ENCODE peak calls at places on chromosomes 7 and 10, in ten cellular contexts. T is fibroblast of lung, Q is fibroblast of mammary gland, S is RWPE1, C is brain microvascular endothelial cell, E is endothelial cell, I is neural crest cell, H is uterus, R is GM10248, Y is cardiac muscle cell. W is an unnamed sample.

GRCh38 chr7:132066776-132067175 is 509.5 kb downstream of the PLXNA4 start:
- DNase-seq in Q (peak), T (peak), H (peak), E (no peak), S (no peak), Y (peak), C (peak), R (no peak), I (no peak), W (no peak)

GRCh38 chr10:79159785-79160184 is 91.0 kb downstream of the ZMIZ1 start:
- DNase-seq in T (peak), I (no peak), R (no peak), Y (peak), S (no peak), Q (peak), E (no peak), H (peak), C (peak), W (no peak)

GRCh38 chr7:129103561-129104324 is 40.8 kb upstream of the TSPAN33 start:
- DNase-seq in R (no peak), T (peak), E (no peak), C (no peak), I (no peak), Q (no peak), Y (no peak), S (no peak), H (no peak), W (no peak)

GRCh38 chr7:142670504-142670903 is 78.8 kb upstream of the PRSS1 start:
- DNase-seq in E (no peak), Q (no peak), Y (no peak), C (no peak), I (no peak), R (no peak), T (no peak), H (no peak), S (no peak), W (no peak)

GRCh38 chr10:66045859-66046258 is 880.0 kb upstream of the LRRTM3 start:
- DNase-seq in Y (no peak), Q (no peak), T (no peak), C (no peak), S (no peak), E (no peak), R (no peak), H (no peak), I (no peak), W (no peak)

GRCh38 chr7:512541-513311 is 6.9 kb downstream of the PDGFA start:
- DNase-seq in I (no peak), C (no peak), H (peak), R (no peak), Q (no peak), S (no peak), Y (no peak), T (peak), E (no peak), W (no peak)

GRCh38 chr10:52394246-52394645 is 80.2 kb downstream of the DKK1 start:
- DNase-seq in Q (peak), C (no peak), Y (no peak), I (no peak), T (no peak), S (no peak), R (no peak), E (no peak), H (no peak), W (no peak)

GRCh38 chr10:101291254-101292193 is 62.3 kb upstream of the LBX1 start:
- DNase-seq in I (peak), R (peak), E (peak), Y (peak), C (peak), Q (peak), H (peak), T (no peak), S (peak), W (peak)

GRCh38 chr7:23333671-23334246 is 34.6 kb downstream of the MALSU1 start:
- DNase-seq in T (peak), Y (peak), Q (peak), C (peak), I (no peak), E (no peak), S (peak), R (no peak), H (peak), W (no peak)

GRCh38 chr10:96650958-96651357 is 64.1 kb upstream of the TM9SF3 start:
- DNase-seq in R (no peak), E (no peak), Q (no peak), S (no peak), H (no peak), I (no peak), C (no peak), T (no peak), Y (no peak), W (no peak)

GRCh38 chr10:114825513-114826253 is 4.1 kb downstream of the FHIP2A start:
- DNase-seq in C (peak), H (no peak), I (no peak), Y (peak), Q (peak), S (no peak), T (peak), E (no peak), R (peak), W (no peak)

GRCh38 chr7:141654551-141654950 is 47.4 kb downstream of the DENND11 start:
- DNase-seq in C (peak), T (peak), H (no peak), I (peak), R (peak), S (peak), Y (peak), E (peak), Q (peak), W (peak)

GRCh38 chr7:114048386-114049235 is 129.8 kb upstream of the PPP1R3A start:
- DNase-seq in I (no peak), S (peak), E (no peak), H (no peak), Y (peak), T (peak), C (peak), Q (peak), R (no peak), W (no peak)

GRCh38 chr7:152647-153046 is 39.7 kb upstream of the FAM20C start:
- DNase-seq in I (no peak), T (no peak), C (no peak), E (no peak), S (no peak), Y (no peak), Q (no peak), H (no peak), R (no peak), W (no peak)

GRCh38 chr10:43067391-43068135 is 9.3 kb upstream of the RET start:
- DNase-seq in H (no peak), I (no peak), Y (no peak), R (no peak), E (no peak), Q (no peak), T (no peak), C (no peak), S (no peak), W (no peak)

GRCh38 chr7:100803398-100804161 is 23.7 kb downstream of the EPHB4 start:
- DNase-seq in I (peak), S (peak), H (peak), R (peak), Q (peak), Y (peak), E (peak), T (peak), C (peak), W (peak)

GRCh38 chr10:133123746-133124356 is 36.1 kb downstream of the ADGRA1 start:
- DNase-seq in C (no peak), Y (no peak), H (no peak), S (no peak), Q (no peak), I (no peak), R (no peak), E (no peak), T (no peak), W (no peak)

GRCh38 chr10:130194194-130194990 is 58.2 kb downstream of the GLRX3 start:
- DNase-seq in Y (no peak), T (peak), E (no peak), C (no peak), S (no peak), R (no peak), H (no peak), Q (no peak), I (no peak), W (no peak)

GRCh38 chr7:41685684-41686083 is 17.2 kb downstream of the INHBA start:
- DNase-seq in Q (peak), E (no peak), H (no peak), Y (no peak), C (no peak), I (no peak), R (no peak), S (no peak), T (peak), W (no peak)

GRCh38 chr10:18446205-18446604 is 205.2 kb downstream of the NSUN6 start:
- DNase-seq in Q (no peak), I (no peak), Y (no peak), C (no peak), E (no peak), H (no peak), T (no peak), R (no peak), S (no peak), W (no peak)

GRCh38 chr7:25391295-25391861 is 163.1 kb upstream of the NPVF start:
- DNase-seq in S (peak), I (no peak), H (no peak), E (no peak), Y (peak), C (peak), T (peak), R (no peak), Q (peak), W (no peak)

GRCh38 chr10:98307916-98308315 is 39.9 kb upstream of the LOXL4 start:
- DNase-seq in I (no peak), T (peak), C (no peak), E (no peak), S (no peak), Y (no peak), H (no peak), Q (no peak), R (no peak), W (no peak)

GRCh38 chr7:100691676-100692577 is 2.1 kb downstream of the GIGYF1 start:
- DNase-seq in S (peak), Q (peak), T (peak), C (peak), E (peak), I (peak), R (peak), H (peak), Y (peak), W (peak)

GRCh38 chr10:96618648-96619047 is 31.8 kb upstream of the TM9SF3 start:
- DNase-seq in C (no peak), Q (no peak), R (no peak), Y (peak), T (peak), I (no peak), H (peak), E (no peak), S (no peak), W (no peak)

GRCh38 chr10:16521311-16522016 is at the start of gene C1QL3:
- DNase-seq in T (peak), E (peak), C (no peak), I (peak), S (no peak), Q (peak), R (peak), Y (peak), H (no peak), W (peak)

GRCh38 chr7:106914018-106914607 is 49.0 kb downstream of the PIK3CG start:
- DNase-seq in I (no peak), T (no peak), E (no peak), H (no peak), R (no peak), S (no peak), Q (peak), Y (peak), C (no peak), W (no peak)

GRCh38 chr10:126135177-126135576 is 238.8 kb downstream of the FANK1 start:
- DNase-seq in R (no peak), T (no peak), Y (peak), Q (peak), C (no peak), E (no peak), I (no peak), H (no peak), S (no peak), W (no peak)

GRCh38 chr7:100465702-100466311 is 1.7 kb upstream of the SPACDR start:
- DNase-seq in Q (peak), T (peak), H (peak), I (no peak), R (peak), E (peak), C (peak), Y (peak), S (peak), W (peak)

GRCh38 chr10:11527700-11528255 is 83.7 kb downstream of the USP6NL start:
- DNase-seq in R (no peak), T (no peak), I (no peak), E (no peak), Q (no peak), H (no peak), S (no peak), Y (no peak), C (no peak), W (no peak)

GRCh38 chr7:41045556-41046123 is 657.2 kb downstream of the INHBA start:
- DNase-seq in I (no peak), R (no peak), Y (no peak), T (no peak), C (no peak), Q (no peak), H (no peak), E (no peak), S (peak), W (no peak)

GRCh38 chr10:68261132-68261856 is 29.4 kb upstream of the ATOH7 start:
- DNase-seq in T (no peak), R (no peak), Q (no peak), Y (peak), E (no peak), I (no peak), H (no peak), C (no peak), S (no peak), W (no peak)

GRCh38 chr10:36211856-36212255 is 569.8 kb upstream of the FZD8 start:
- DNase-seq in Q (no peak), C (no peak), R (no peak), T (no peak), E (no peak), Y (no peak), I (no peak), S (no peak), H (no peak), W (no peak)

GRCh38 chr10:35690534-35690933 is 48.4 kb upstream of the FZD8 start:
- DNase-seq in C (no peak), I (no peak), H (no peak), E (no peak), Y (no peak), S (no peak), T (no peak), Q (no peak), R (no peak), W (no peak)

GRCh38 chr10:88986549-88987242 is 3.9 kb upstream of the FAS start:
- DNase-seq in I (no peak), T (no peak), S (peak), Q (peak), Y (peak), R (peak), H (no peak), E (no peak), C (peak), W (peak)

GRCh38 chr10:132931258-132931657 is 11.1 kb downstream of the CFAP46 start:
- DNase-seq in S (no peak), E (no peak), R (no peak), I (no peak), Q (no peak), C (no peak), Y (peak), T (no peak), H (no peak), W (no peak)

GRCh38 chr7:50591480-50592438 is 26.6 kb upstream of the DDC start:
- DNase-seq in I (no peak), S (no peak), H (no peak), T (no peak), C (no peak), R (no peak), E (no peak), Y (no peak), Q (no peak), W (no peak)

GRCh38 chr10:79928028-79928583 is 20.8 kb downstream of the SFTPD start:
- DNase-seq in H (no peak), I (no peak), Q (no peak), C (no peak), Y (no peak), S (no peak), T (no peak), R (no peak), E (no peak), W (no peak)

GRCh38 chr7:75987805-75988630 is 6.4 kb downstream of the TMEM120A start:
- DNase-seq in I (no peak), C (no peak), S (no peak), Y (no peak), H (peak), E (no peak), T (no peak), Q (no peak), R (no peak), W (no peak)

GRCh38 chr7:121080913-121081326 is 92.4 kb downstream of the CPED1 start:
- DNase-seq in Y (no peak), E (no peak), R (no peak), H (no peak), S (no peak), T (no peak), Q (no peak), C (no peak), I (no peak), W (no peak)

GRCh38 chr7:121080257-121080912 is 91.9 kb downstream of the CPED1 start:
- DNase-seq in E (no peak), H (no peak), I (no peak), Y (no peak), C (no peak), Q (peak), R (no peak), S (no peak), T (no peak), W (no peak)

GRCh38 chr7:121078701-121079227 is 90.3 kb downstream of the CPED1 start:
- DNase-seq in Y (no peak), E (no peak), I (no peak), T (no peak), C (no peak), Q (no peak), H (no peak), S (no peak), R (no peak), W (no peak)

GRCh38 chr7:121081327-121081936 is 92.9 kb downstream of the CPED1 start:
- DNase-seq in S (peak), R (peak), I (no peak), Y (peak), T (peak), Q (peak), C (peak), H (no peak), E (no peak), W (peak)

GRCh38 chr7:121079425-121080169 is 91.1 kb downstream of the CPED1 start:
- DNase-seq in T (peak), Y (peak), I (no peak), C (peak), E (no peak), S (no peak), H (no peak), R (no peak), Q (peak), W (no peak)
- TF ChIP-seq CTCF in T (no peak), Y (no peak), I (no peak), C (peak), E (no peak), S (no peak), H (no peak), R (no peak), Q (peak), W (no peak)

DNA sequence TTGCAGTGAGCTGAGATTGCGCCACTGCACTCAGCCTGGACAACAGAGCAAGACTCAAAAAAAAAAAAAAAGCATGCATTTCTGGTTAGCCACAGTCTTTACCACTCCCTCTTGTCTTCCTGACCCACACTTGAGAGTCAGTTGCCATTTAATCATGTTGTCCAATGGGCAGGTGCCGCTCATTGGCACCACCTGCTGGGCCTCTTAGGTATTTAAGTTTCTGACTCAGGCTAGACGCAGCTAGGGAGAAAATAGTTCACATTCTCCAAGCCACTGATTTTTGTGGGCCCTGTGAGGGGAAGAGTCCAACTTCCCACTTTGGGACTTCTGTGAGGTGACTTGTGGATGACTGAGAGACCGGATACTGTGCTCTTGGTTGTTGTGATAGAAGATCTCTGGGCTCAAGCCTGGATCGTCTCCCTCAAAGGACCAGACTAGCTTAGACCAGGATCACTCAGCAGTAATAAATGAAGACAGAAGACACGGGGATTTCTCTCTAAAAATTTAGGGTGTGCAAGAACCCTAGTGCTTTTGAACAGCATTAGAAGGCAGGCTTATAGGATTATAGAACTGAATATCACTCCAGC is 26.8 kb upstream of the SORCS3 start:
- DNase-seq in Y (peak), I (peak), E (peak), T (no peak), R (peak), C (peak), Q (peak), S (peak), H (no peak), W (peak)
- TF ChIP-seq CTCF in Y (peak), I (peak), E (peak), T (peak), R (peak), C (peak), Q (peak), S (peak), H (no peak), W (no peak)

GRCh38 chr7:157517782-157518513 is 181.1 kb downstream of the DNAJB6 start:
- DNase-seq in R (no peak), S (no peak), I (no peak), Q (no peak), H (no peak), T (no peak), Y (no peak), C (no peak), E (no peak), W (no peak)
- TF ChIP-seq CTCF in R (no peak), S (no peak), I (no peak), Q (no peak), H (no peak), T (no peak), Y (no peak), C (no peak), E (no peak), W (no peak)

GRCh38 chr7:4077980-4078379 is 604.1 kb upstream of the FOXK1 start:
- DNase-seq in S (no peak), Q (no peak), E (no peak), R (no peak), T (no peak), I (no peak), H (no peak), C (no peak), Y (no peak), W (no peak)
- TF ChIP-seq CTCF in S (no peak), Q (no peak), E (no peak), R (no peak), T (no peak), I (no peak), H (no peak), C (no peak), Y (no peak), W (no peak)

GRCh38 chr7:123916240-123916724 is 8.8 kb upstream of the SPAM1 start:
- DNase-seq in T (peak), C (no peak), R (peak), E (no peak), S (peak), I (no peak), Q (peak), H (no peak), Y (peak), W (no peak)
- TF ChIP-seq CTCF in T (no peak), C (peak), R (peak), E (no peak), S (peak), I (peak), Q (peak), H (no peak), Y (peak), W (peak)

DNA sequence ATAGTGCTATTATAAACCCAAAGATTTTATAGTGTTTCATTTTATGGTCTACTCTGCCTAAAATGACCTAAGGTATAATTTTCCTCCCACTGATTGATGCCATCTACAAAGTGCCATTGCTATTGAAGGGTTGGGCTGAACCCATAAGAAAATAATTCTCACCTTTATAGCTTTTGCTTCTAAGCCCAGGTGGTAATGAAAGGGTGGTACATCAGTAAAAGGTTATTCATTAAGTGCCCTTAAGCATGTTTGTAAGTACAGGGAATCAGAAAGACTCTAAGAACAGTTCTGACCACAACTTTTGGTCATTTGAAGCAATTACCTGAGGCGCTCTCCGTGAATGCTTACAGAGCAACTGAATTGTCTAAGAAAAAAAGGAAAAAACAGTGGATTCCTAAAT is 1247.3 kb downstream of the NXPH1 start:
- DNase-seq in R (no peak), C (no peak), E (no peak), T (no peak), H (no peak), S (no peak), Q (no peak), Y (no peak), I (no peak), W (no peak)
- TF ChIP-seq CTCF in R (no peak), C (no peak), E (no peak), T (no peak), H (no peak), S (no peak), Q (no peak), Y (no peak), I (no peak), W (no peak)

DNA sequence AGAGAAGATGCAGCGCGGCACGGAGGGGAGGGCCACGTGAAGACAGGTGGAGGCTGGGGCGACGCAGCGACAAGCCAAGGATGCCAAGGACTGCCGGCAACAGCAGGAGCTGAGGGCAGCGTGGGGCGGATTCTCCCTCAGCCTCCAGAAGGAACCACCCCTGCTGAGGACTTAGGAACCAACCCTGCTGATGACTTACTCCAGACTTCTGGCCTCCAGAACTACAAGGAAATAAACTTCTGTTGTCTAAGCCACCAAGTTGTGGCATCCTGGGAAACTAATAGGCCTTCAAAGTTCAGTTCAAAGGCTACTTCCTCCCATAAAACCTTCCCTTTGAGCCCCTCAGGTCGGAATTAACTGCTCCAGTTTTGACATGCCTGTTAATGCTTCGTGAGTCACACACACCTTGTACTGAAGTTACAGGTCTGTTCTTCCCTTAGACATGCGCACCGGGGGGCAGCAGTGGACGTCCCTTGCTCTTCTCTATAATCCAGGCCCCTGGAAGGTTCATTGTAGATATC is 88.4 kb upstream of the RHEB start:
- DNase-seq in H (no peak), E (no peak), Y (no peak), R (no peak), C (no peak), I (no peak), T (peak), S (peak), Q (no peak), W (peak)
- TF ChIP-seq CTCF in H (no peak), E (no peak), Y (no peak), R (no peak), C (peak), I (no peak), T (no peak), S (no peak), Q (no peak), W (no peak)

W was measured in nephron progenitor cell.